ENCODE peak calls at places on chromosomes 12 and 14, in four cellular contexts. One of them, this sample, is unnamed. For H3K4me1, the result is how much of the 10 kb centered on the place peaks cover.

GRCh38 chr12:90085491-90086274 is 377.0 kb upstream of the ATP2B1 start:
- DNase-seq in PC-3: peak
- DNase-seq in heart right ventricle: no peak
- DNase-seq in mammary epithelial cell: peak
- DNase-seq in this sample: no peak

GRCh38 chr14:52069617-52070431 is 965 bp upstream of the NID2 start:
- DNase-seq in PC-3: no peak
- DNase-seq in heart right ventricle: no peak
- DNase-seq in mammary epithelial cell: no peak
- DNase-seq in this sample: peak

GRCh38 chr12:47903927-47904646 is 707 bp downstream of the VDR start:
- DNase-seq in PC-3: peak
- DNase-seq in heart right ventricle: peak
- DNase-seq in mammary epithelial cell: peak
- DNase-seq in this sample: peak

GRCh38 chr12:77189463-77189862 is 124.1 kb upstream of the E2F7 start:
- DNase-seq in PC-3: no peak
- DNase-seq in heart right ventricle: no peak
- DNase-seq in mammary epithelial cell: peak
- DNase-seq in this sample: peak

GRCh38 chr12:106645465-106646330 is 62.9 kb downstream of the RFX4 start:
- DNase-seq in PC-3: no peak
- DNase-seq in heart right ventricle: no peak
- DNase-seq in mammary epithelial cell: no peak
- DNase-seq in this sample: no peak

GRCh38 chr12:117680311-117680710 is 288.5 kb downstream of the KSR2 start:
- DNase-seq in PC-3: peak
- DNase-seq in heart right ventricle: no peak
- DNase-seq in mammary epithelial cell: no peak
- DNase-seq in this sample: peak

GRCh38 chr12:109827566-109828550 is 5.3 kb downstream of the TRPV4 start:
- DNase-seq in PC-3: no peak
- DNase-seq in heart right ventricle: peak
- DNase-seq in mammary epithelial cell: no peak
- DNase-seq in this sample: no peak

GRCh38 chr12:57734586-57734985 is 4.0 kb downstream of the AGAP2 start:
- DNase-seq in PC-3: no peak
- DNase-seq in heart right ventricle: no peak
- DNase-seq in mammary epithelial cell: no peak
- DNase-seq in this sample: no peak

GRCh38 chr12:58757422-58757821 is 162.9 kb downstream of the LRIG3 start:
- DNase-seq in PC-3: peak
- DNase-seq in heart right ventricle: no peak
- DNase-seq in mammary epithelial cell: peak
- DNase-seq in this sample: peak

GRCh38 chr14:77033622-77034521 is 5.4 kb upstream of the IRF2BPL start:
- DNase-seq in PC-3: peak
- DNase-seq in heart right ventricle: peak
- DNase-seq in mammary epithelial cell: peak
- DNase-seq in this sample: peak

GRCh38 chr12:44616385-44616784 is 259.7 kb downstream of the NELL2 start:
- DNase-seq in PC-3: peak
- DNase-seq in heart right ventricle: no peak
- DNase-seq in mammary epithelial cell: no peak
- DNase-seq in this sample: no peak

GRCh38 chr14:61341275-61342210 is 20.2 kb downstream of the PRKCH start:
- DNase-seq in PC-3: no peak
- DNase-seq in heart right ventricle: no peak
- DNase-seq in mammary epithelial cell: peak
- DNase-seq in this sample: no peak

GRCh38 chr12:24600996-24601395 is 347.9 kb downstream of the BCAT1 start:
- DNase-seq in PC-3: peak
- DNase-seq in heart right ventricle: no peak
- DNase-seq in mammary epithelial cell: peak
- DNase-seq in this sample: peak

GRCh38 chr14:49250109-49250508 is 336.1 kb downstream of the RPS29 start:
- DNase-seq in PC-3: peak
- DNase-seq in heart right ventricle: no peak
- DNase-seq in mammary epithelial cell: no peak
- DNase-seq in this sample: peak

DNA sequence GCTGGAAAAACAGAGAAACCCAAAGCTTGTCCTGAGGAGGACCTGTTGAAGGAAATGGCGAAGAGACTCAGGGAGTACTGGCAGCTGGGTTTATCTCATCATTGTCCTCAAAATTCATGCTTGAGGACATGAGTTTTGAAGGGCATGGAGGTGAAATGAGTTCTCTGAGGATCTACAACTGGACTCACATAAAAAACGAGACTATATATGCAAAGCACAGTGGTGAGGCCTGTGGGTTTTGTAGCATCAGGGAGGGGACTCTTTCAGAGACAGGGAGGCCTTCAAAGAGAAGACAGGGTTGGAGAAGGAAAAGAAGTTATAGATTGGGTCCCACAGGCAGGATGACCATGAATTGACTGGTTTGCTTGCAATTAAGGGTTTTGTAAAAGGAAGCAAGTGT is 71.3 kb upstream of the SCN8A start:
- DNase-seq in PC-3: no peak
- DNase-seq in heart right ventricle: no peak
- DNase-seq in mammary epithelial cell: no peak
- DNase-seq in this sample: no peak
- H3K27ac ChIP-seq in PC-3: no peak
- H3K27ac ChIP-seq in heart right ventricle: no peak
- H3K27ac ChIP-seq in mammary epithelial cell: no peak
- H3K27ac ChIP-seq in this sample: no peak

GRCh38 chr14:95521001-95521400 is 4.6 kb upstream of the SYNE3 start:
- DNase-seq in PC-3: no peak
- DNase-seq in heart right ventricle: no peak
- DNase-seq in mammary epithelial cell: no peak
- DNase-seq in this sample: no peak

GRCh38 chr14:95523818-95524448 is 7.5 kb upstream of the SYNE3 start:
- DNase-seq in PC-3: no peak
- DNase-seq in heart right ventricle: no peak
- DNase-seq in mammary epithelial cell: no peak
- DNase-seq in this sample: no peak

GRCh38 chr14:95522116-95522515 is 5.7 kb upstream of the SYNE3 start:
- DNase-seq in PC-3: no peak
- DNase-seq in heart right ventricle: peak
- DNase-seq in mammary epithelial cell: no peak
- DNase-seq in this sample: no peak

GRCh38 chr14:95523051-95523817 is 6.8 kb upstream of the SYNE3 start:
- DNase-seq in PC-3: peak
- DNase-seq in heart right ventricle: no peak
- DNase-seq in mammary epithelial cell: no peak
- DNase-seq in this sample: no peak

GRCh38 chr14:95522556-95522955 is 6.1 kb upstream of the SYNE3 start:
- DNase-seq in PC-3: no peak
- DNase-seq in heart right ventricle: no peak
- DNase-seq in mammary epithelial cell: no peak
- DNase-seq in this sample: no peak
- H3K4me1 ChIP-seq in PC-3: under half
- H3K4me1 ChIP-seq in heart right ventricle: half or more
- H3K4me1 ChIP-seq in mammary epithelial cell: under half
- H3K4me1 ChIP-seq in this sample: half or more

DNA sequence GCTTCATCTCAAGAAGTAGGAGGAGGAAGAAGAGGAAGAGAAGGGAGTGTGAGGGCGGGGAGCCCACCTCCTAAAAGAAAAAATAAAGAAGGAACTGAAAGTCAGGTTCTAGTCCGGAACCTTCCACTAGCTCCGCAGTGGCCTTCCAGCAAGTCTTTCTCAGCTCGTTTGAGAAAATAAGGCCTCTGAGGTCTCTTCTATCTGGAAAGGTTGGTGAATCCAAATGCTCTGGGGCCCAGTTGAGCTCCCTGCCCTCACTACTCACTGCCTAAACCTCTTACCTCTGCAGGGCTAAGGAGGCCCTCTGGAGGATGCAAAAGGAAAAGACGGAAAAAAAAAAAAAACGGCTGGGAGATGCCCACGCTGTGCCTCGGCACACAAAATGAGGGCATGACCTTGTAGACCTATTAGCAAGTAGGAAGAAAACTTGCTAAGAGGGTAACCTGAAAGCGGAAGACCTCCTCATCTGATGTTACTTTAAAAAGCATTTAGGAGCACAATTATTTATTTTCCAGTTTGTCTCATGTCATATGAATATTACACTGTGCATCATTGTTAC is 35.9 kb downstream of the FBLN5 start:
- DNase-seq in PC-3: peak
- DNase-seq in heart right ventricle: no peak
- DNase-seq in mammary epithelial cell: peak
- DNase-seq in this sample: no peak
- H3K27ac ChIP-seq in PC-3: no peak
- H3K27ac ChIP-seq in heart right ventricle: no peak
- H3K27ac ChIP-seq in mammary epithelial cell: no peak
- H3K27ac ChIP-seq in this sample: no peak

GRCh38 chr12:113898466-113898865 is 67.7 kb downstream of the RBM19 start:
- DNase-seq in PC-3: no peak
- DNase-seq in heart right ventricle: no peak
- DNase-seq in mammary epithelial cell: no peak
- DNase-seq in this sample: no peak
- H3K4me1 ChIP-seq in PC-3: under half
- H3K4me1 ChIP-seq in heart right ventricle: under half
- H3K4me1 ChIP-seq in mammary epithelial cell: under half
- H3K4me1 ChIP-seq in this sample: under half

DNA sequence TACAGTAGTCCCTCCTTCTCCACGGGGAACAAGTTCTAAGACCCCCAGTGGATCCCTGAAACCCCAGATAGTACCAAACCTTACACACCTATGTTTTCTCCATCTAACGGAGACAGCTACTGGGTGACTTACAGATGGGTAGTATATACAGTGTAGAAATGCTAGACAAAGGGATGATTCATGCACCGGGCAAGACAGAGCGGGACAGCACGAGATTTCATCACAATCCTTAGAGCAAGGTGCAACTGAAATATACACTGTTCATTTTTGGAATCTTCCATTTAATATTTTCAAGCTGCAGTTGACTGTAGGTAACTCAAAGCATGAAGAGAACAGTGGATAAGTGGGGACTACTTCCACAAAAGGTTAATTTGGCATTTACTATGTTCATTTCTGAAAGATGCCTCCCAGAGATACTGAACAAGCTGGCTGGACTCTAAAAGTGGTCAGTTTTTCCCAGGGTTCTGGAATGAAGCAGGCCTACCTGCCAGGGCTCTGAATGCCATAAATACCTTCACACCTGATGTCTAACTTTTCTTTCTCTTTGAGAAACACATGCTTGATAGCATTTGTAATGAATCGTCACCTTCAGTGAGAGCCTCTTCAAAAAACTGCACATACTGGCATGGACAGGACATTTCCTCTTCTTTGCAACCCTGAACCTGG is 127.7 kb upstream of the FOXN3 start:
- DNase-seq in PC-3: no peak
- DNase-seq in heart right ventricle: no peak
- DNase-seq in mammary epithelial cell: peak
- DNase-seq in this sample: no peak
- H3K27ac ChIP-seq in PC-3: no peak
- H3K27ac ChIP-seq in heart right ventricle: no peak
- H3K27ac ChIP-seq in mammary epithelial cell: no peak
- H3K27ac ChIP-seq in this sample: no peak

This sample was measured in astrocyte.